ENCODE peak calls at places on chromosomes 7 and 10, in nine cellular contexts. One of them, this sample, is unnamed. For H3K27me3, the result is how much of the 10 kb centered on the place peaks cover.

GRCh38 chr10:5564537-5565204 is 39.9 kb downstream of the CALML3 start:
- DNase-seq in pancreas: no peak
- DNase-seq in HCT116: no peak
- DNase-seq in adipocyte: no peak
- DNase-seq in AG04450: no peak
- DNase-seq in IMR-90: no peak
- DNase-seq in upper lobe of right lung: peak
- DNase-seq in CD4-positive, alpha-beta memory T cell: peak
- DNase-seq in H1: no peak
- DNase-seq in this sample: no peak

GRCh38 chr7:74174606-74175082 is 488 bp downstream of the EIF4H start:
- DNase-seq in upper lobe of right lung: peak
- DNase-seq in HCT116: no peak
- DNase-seq in IMR-90: peak
- DNase-seq in CD4-positive, alpha-beta memory T cell: no peak
- DNase-seq in AG04450: no peak
- DNase-seq in H1: no peak
- DNase-seq in pancreas: peak
- DNase-seq in adipocyte: peak
- DNase-seq in this sample: peak

GRCh38 chr7:137961200-137962177 is 40.4 kb downstream of the CREB3L2 start:
- DNase-seq in HCT116: no peak
- DNase-seq in IMR-90: peak
- DNase-seq in CD4-positive, alpha-beta memory T cell: no peak
- DNase-seq in H1: no peak
- DNase-seq in AG04450: no peak
- DNase-seq in adipocyte: no peak
- DNase-seq in upper lobe of right lung: no peak
- DNase-seq in pancreas: no peak
- DNase-seq in this sample: no peak

GRCh38 chr7:81155654-81156373 is 237.0 kb upstream of the SEMA3C start:
- DNase-seq in AG04450: no peak
- DNase-seq in pancreas: no peak
- DNase-seq in CD4-positive, alpha-beta memory T cell: no peak
- DNase-seq in H1: no peak
- DNase-seq in upper lobe of right lung: no peak
- DNase-seq in IMR-90: no peak
- DNase-seq in adipocyte: no peak
- DNase-seq in HCT116: peak
- DNase-seq in this sample: no peak

GRCh38 chr10:22693371-22693784 is 21.0 kb downstream of the PIP4K2A start:
- DNase-seq in H1: no peak
- DNase-seq in adipocyte: peak
- DNase-seq in upper lobe of right lung: no peak
- DNase-seq in CD4-positive, alpha-beta memory T cell: no peak
- DNase-seq in HCT116: no peak
- DNase-seq in AG04450: no peak
- DNase-seq in pancreas: no peak
- DNase-seq in IMR-90: peak
- DNase-seq in this sample: no peak

GRCh38 chr7:69318794-69319193 is 279.5 kb upstream of the AUTS2 start:
- DNase-seq in pancreas: no peak
- DNase-seq in H1: no peak
- DNase-seq in CD4-positive, alpha-beta memory T cell: no peak
- DNase-seq in IMR-90: no peak
- DNase-seq in HCT116: no peak
- DNase-seq in AG04450: no peak
- DNase-seq in upper lobe of right lung: no peak
- DNase-seq in adipocyte: no peak
- DNase-seq in this sample: no peak

GRCh38 chr7:92631067-92631829 is 41.1 kb upstream of the FAM133B start:
- DNase-seq in CD4-positive, alpha-beta memory T cell: no peak
- DNase-seq in upper lobe of right lung: no peak
- DNase-seq in IMR-90: no peak
- DNase-seq in HCT116: no peak
- DNase-seq in H1: no peak
- DNase-seq in AG04450: no peak
- DNase-seq in pancreas: no peak
- DNase-seq in adipocyte: no peak
- DNase-seq in this sample: no peak

GRCh38 chr10:61744469-61744868 is 81.7 kb downstream of the CABCOCO1 start:
- DNase-seq in HCT116: no peak
- DNase-seq in CD4-positive, alpha-beta memory T cell: no peak
- DNase-seq in IMR-90: no peak
- DNase-seq in H1: no peak
- DNase-seq in upper lobe of right lung: no peak
- DNase-seq in pancreas: no peak
- DNase-seq in adipocyte: no peak
- DNase-seq in AG04450: no peak
- DNase-seq in this sample: no peak

GRCh38 chr10:80477813-80478212 is 23.7 kb downstream of the TSPAN14 start:
- DNase-seq in IMR-90: peak
- DNase-seq in pancreas: no peak
- DNase-seq in CD4-positive, alpha-beta memory T cell: no peak
- DNase-seq in upper lobe of right lung: no peak
- DNase-seq in adipocyte: peak
- DNase-seq in H1: no peak
- DNase-seq in HCT116: peak
- DNase-seq in AG04450: no peak
- DNase-seq in this sample: no peak

GRCh38 chr10:129949411-129950335 is 14.4 kb downstream of the EBF3 start:
- DNase-seq in IMR-90: peak
- DNase-seq in AG04450: no peak
- DNase-seq in upper lobe of right lung: no peak
- DNase-seq in pancreas: no peak
- DNase-seq in CD4-positive, alpha-beta memory T cell: no peak
- DNase-seq in adipocyte: peak
- DNase-seq in H1: no peak
- DNase-seq in HCT116: no peak
- DNase-seq in this sample: peak

GRCh38 chr7:45662540-45663166 is 88.5 kb downstream of the ADCY1 start:
- DNase-seq in H1: no peak
- DNase-seq in HCT116: no peak
- DNase-seq in upper lobe of right lung: no peak
- DNase-seq in adipocyte: no peak
- DNase-seq in pancreas: no peak
- DNase-seq in CD4-positive, alpha-beta memory T cell: no peak
- DNase-seq in AG04450: no peak
- DNase-seq in IMR-90: no peak
- DNase-seq in this sample: no peak

DNA sequence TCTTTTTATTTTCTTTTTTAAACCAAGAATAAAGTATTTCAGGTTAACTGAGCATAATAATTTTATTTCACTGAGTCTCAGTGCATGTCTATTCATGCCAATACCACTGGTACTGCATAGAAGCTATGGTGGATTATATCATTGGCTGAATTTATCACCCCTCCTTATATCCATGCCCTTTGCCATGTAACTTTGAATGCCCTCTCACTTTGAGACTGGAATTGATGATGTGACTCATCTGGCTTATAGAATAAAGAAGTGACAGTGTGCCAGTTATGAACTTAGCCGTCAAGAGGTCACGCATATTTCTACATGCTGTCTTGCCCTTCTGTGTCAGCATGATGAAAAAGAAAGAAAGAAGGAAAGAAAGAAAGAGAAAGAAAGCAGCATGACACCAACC is 20.7 kb upstream of the ABLIM1 start:
- DNase-seq in upper lobe of right lung: no peak
- DNase-seq in adipocyte: peak
- DNase-seq in CD4-positive, alpha-beta memory T cell: no peak
- DNase-seq in HCT116: no peak
- DNase-seq in IMR-90: no peak
- DNase-seq in H1: no peak
- DNase-seq in AG04450: no peak
- DNase-seq in pancreas: no peak
- DNase-seq in this sample: no peak
- H3K27me3 ChIP-seq in upper lobe of right lung: under half
- H3K27me3 ChIP-seq in adipocyte: under half
- H3K27me3 ChIP-seq in CD4-positive, alpha-beta memory T cell: under half
- H3K27me3 ChIP-seq in HCT116: under half
- H3K27me3 ChIP-seq in IMR-90: under half
- H3K27me3 ChIP-seq in H1: under half
- H3K27me3 ChIP-seq in AG04450: under half
- H3K27me3 ChIP-seq in pancreas: under half
- H3K27me3 ChIP-seq in this sample: under half

GRCh38 chr7:149784251-149784608 is 10.8 kb upstream of the ZNF467 start:
- DNase-seq in pancreas: no peak
- DNase-seq in CD4-positive, alpha-beta memory T cell: no peak
- DNase-seq in IMR-90: no peak
- DNase-seq in upper lobe of right lung: no peak
- DNase-seq in H1: no peak
- DNase-seq in AG04450: no peak
- DNase-seq in adipocyte: no peak
- DNase-seq in HCT116: no peak
- DNase-seq in this sample: no peak

GRCh38 chr7:149785402-149785801 is 12.0 kb upstream of the ZNF467 start:
- DNase-seq in AG04450: no peak
- DNase-seq in adipocyte: no peak
- DNase-seq in HCT116: no peak
- DNase-seq in upper lobe of right lung: no peak
- DNase-seq in CD4-positive, alpha-beta memory T cell: no peak
- DNase-seq in H1: no peak
- DNase-seq in IMR-90: no peak
- DNase-seq in pancreas: no peak
- DNase-seq in this sample: no peak

GRCh38 chr7:149781921-149782320 is 8.5 kb upstream of the ZNF467 start:
- DNase-seq in H1: no peak
- DNase-seq in IMR-90: no peak
- DNase-seq in upper lobe of right lung: no peak
- DNase-seq in AG04450: no peak
- DNase-seq in adipocyte: no peak
- DNase-seq in CD4-positive, alpha-beta memory T cell: no peak
- DNase-seq in HCT116: no peak
- DNase-seq in pancreas: no peak
- DNase-seq in this sample: no peak

GRCh38 chr7:149782682-149783345 is 9.4 kb upstream of the ZNF467 start:
- DNase-seq in adipocyte: no peak
- DNase-seq in H1: no peak
- DNase-seq in IMR-90: no peak
- DNase-seq in upper lobe of right lung: no peak
- DNase-seq in CD4-positive, alpha-beta memory T cell: no peak
- DNase-seq in HCT116: no peak
- DNase-seq in AG04450: no peak
- DNase-seq in pancreas: no peak
- DNase-seq in this sample: no peak

DNA sequence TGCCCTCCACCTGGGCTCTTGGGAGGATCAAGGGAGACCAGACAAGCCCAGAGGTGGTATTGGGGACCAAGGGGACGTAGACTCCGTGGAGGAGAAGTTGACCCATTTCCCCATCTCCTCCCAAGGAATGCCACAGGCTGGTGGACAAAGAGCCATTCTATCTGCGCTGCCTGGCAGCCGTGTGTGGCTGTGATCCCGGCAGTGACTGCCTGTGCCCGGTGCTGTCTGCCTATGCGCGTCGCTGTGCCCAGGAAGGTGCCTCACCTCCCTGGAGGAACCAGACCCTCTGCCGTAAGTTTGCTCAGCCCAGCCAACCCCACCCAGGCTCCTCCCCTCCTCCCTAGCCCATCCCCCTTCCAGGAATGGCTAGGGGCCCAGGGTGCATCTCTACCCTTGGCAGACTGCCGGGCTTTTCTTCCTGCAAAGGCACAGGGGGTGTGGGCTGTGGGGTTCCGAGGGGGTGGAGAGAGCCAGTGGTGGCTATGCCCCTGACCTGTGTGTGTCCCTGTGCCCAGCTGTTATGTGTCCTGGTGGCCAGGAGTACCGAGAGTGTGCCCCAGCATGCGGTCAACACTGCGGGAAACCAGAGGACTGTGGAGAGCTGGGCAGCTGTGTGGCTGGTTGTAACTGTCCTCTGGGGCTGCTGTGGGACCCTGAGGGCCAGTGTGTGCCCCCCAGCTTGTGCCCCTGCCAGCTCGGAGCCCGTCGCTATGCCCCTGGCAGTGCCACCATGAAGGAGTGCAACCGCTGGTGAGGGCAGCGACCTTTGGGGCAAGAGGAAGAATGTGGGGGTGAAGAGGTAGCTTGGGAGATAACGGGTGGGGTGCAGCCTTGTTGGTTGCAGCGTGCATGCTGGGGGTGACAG is 10.2 kb upstream of the ZNF467 start:
- DNase-seq in AG04450: no peak
- DNase-seq in HCT116: no peak
- DNase-seq in H1: no peak
- DNase-seq in CD4-positive, alpha-beta memory T cell: no peak
- DNase-seq in pancreas: no peak
- DNase-seq in upper lobe of right lung: no peak
- DNase-seq in IMR-90: no peak
- DNase-seq in adipocyte: no peak
- DNase-seq in this sample: no peak
- H3K27me3 ChIP-seq in AG04450: under half
- H3K27me3 ChIP-seq in HCT116: under half
- H3K27me3 ChIP-seq in H1: under half
- H3K27me3 ChIP-seq in CD4-positive, alpha-beta memory T cell: under half
- H3K27me3 ChIP-seq in pancreas: under half
- H3K27me3 ChIP-seq in upper lobe of right lung: under half
- H3K27me3 ChIP-seq in IMR-90: under half
- H3K27me3 ChIP-seq in adipocyte: under half
- H3K27me3 ChIP-seq in this sample: under half

GRCh38 chr10:100816671-100817070 is 71.3 kb downstream of the PAX2 start:
- DNase-seq in upper lobe of right lung: no peak
- DNase-seq in AG04450: no peak
- DNase-seq in IMR-90: no peak
- DNase-seq in pancreas: no peak
- DNase-seq in HCT116: no peak
- DNase-seq in adipocyte: no peak
- DNase-seq in CD4-positive, alpha-beta memory T cell: no peak
- DNase-seq in H1: no peak
- DNase-seq in this sample: no peak
- H3K27me3 ChIP-seq in upper lobe of right lung: half or more
- H3K27me3 ChIP-seq in AG04450: under half
- H3K27me3 ChIP-seq in IMR-90: half or more
- H3K27me3 ChIP-seq in pancreas: under half
- H3K27me3 ChIP-seq in HCT116: under half
- H3K27me3 ChIP-seq in adipocyte: half or more
- H3K27me3 ChIP-seq in CD4-positive, alpha-beta memory T cell: under half
- H3K27me3 ChIP-seq in H1: under half
- H3K27me3 ChIP-seq in this sample: under half

GRCh38 chr10:48836605-48837004 is 103.0 kb downstream of the LRRC18 start:
- DNase-seq in IMR-90: no peak
- DNase-seq in HCT116: no peak
- DNase-seq in pancreas: no peak
- DNase-seq in adipocyte: no peak
- DNase-seq in upper lobe of right lung: no peak
- DNase-seq in H1: no peak
- DNase-seq in AG04450: no peak
- DNase-seq in CD4-positive, alpha-beta memory T cell: no peak
- DNase-seq in this sample: no peak

GRCh38 chr10:48838830-48839229 is 100.8 kb downstream of the LRRC18 start:
- DNase-seq in AG04450: no peak
- DNase-seq in pancreas: no peak
- DNase-seq in CD4-positive, alpha-beta memory T cell: no peak
- DNase-seq in H1: no peak
- DNase-seq in IMR-90: no peak
- DNase-seq in HCT116: no peak
- DNase-seq in adipocyte: no peak
- DNase-seq in upper lobe of right lung: no peak
- DNase-seq in this sample: no peak

GRCh38 chr10:48834189-48834965 is 105.3 kb downstream of the LRRC18 start:
- DNase-seq in CD4-positive, alpha-beta memory T cell: no peak
- DNase-seq in HCT116: no peak
- DNase-seq in adipocyte: no peak
- DNase-seq in H1: no peak
- DNase-seq in IMR-90: no peak
- DNase-seq in upper lobe of right lung: no peak
- DNase-seq in pancreas: peak
- DNase-seq in AG04450: no peak
- DNase-seq in this sample: no peak

GRCh38 chr10:48833674-48834073 is 106.0 kb downstream of the LRRC18 start:
- DNase-seq in adipocyte: no peak
- DNase-seq in AG04450: no peak
- DNase-seq in CD4-positive, alpha-beta memory T cell: no peak
- DNase-seq in H1: no peak
- DNase-seq in upper lobe of right lung: no peak
- DNase-seq in IMR-90: no peak
- DNase-seq in pancreas: no peak
- DNase-seq in HCT116: no peak
- DNase-seq in this sample: no peak
- H3K27me3 ChIP-seq in adipocyte: under half
- H3K27me3 ChIP-seq in AG04450: under half
- H3K27me3 ChIP-seq in CD4-positive, alpha-beta memory T cell: under half
- H3K27me3 ChIP-seq in H1: under half
- H3K27me3 ChIP-seq in upper lobe of right lung: under half
- H3K27me3 ChIP-seq in IMR-90: under half
- H3K27me3 ChIP-seq in pancreas: under half
- H3K27me3 ChIP-seq in HCT116: half or more
- H3K27me3 ChIP-seq in this sample: under half

This sample was measured in sigmoid colon.